ENCODE peak calls at places on chromosomes 7 and 10, in seven cellular contexts. L is IMR-90, K is SK-N-SH, N is hepatocyte, M is astrocyte, P is mammary epithelial cell, Z is PC-9. S is an unnamed sample.

GRCh38 chr7:155767562-155768437 is 44.5 kb downstream of the SHH start:
- DNase-seq in Z (no peak), K (no peak), M (no peak), N (no peak), P (no peak), L (no peak), S (peak; percentile 8)

GRCh38 chr7:127437772-127438330 is 45.3 kb upstream of the ZNF800 start:
- DNase-seq in Z (no peak), M (peak; percentile 83), L (peak; percentile 78), P (peak; percentile 67), N (no peak), K (no peak), S (peak; percentile 81)

GRCh38 chr10:61804414-61804813 is 97.1 kb upstream of the ARID5B start:
- DNase-seq in K (no peak), N (no peak), P (no peak), L (peak; percentile 53), Z (no peak), M (peak; percentile 18), S (peak; percentile 55)

GRCh38 chr7:85851571-85852193 is 664.8 kb upstream of the SEMA3D start:
- DNase-seq in M (peak; percentile 44), L (peak; percentile 69), K (peak; percentile 31), N (peak; percentile 42), Z (no peak), P (peak; percentile 13), S (peak; percentile 51)

GRCh38 chr7:103712991-103713778 is 267.2 kb upstream of the SLC26A5 start:
- DNase-seq in N (no peak), Z (no peak), P (no peak), L (peak; percentile 27), M (no peak), K (no peak), S (no peak)

GRCh38 chr7:74606101-74606908 is 51.2 kb upstream of the GTF2I start:
- DNase-seq in L (no peak), P (no peak), K (peak; percentile 89), N (peak; percentile 61), Z (peak; percentile 79), M (no peak), S (peak; percentile 60)

GRCh38 chr10:103053659-103054581 is 135.8 kb downstream of the CNNM2 start:
- DNase-seq in Z (no peak), N (peak; percentile 84), P (peak; percentile 68), M (peak; percentile 75), L (peak; percentile 88), K (peak; percentile 77), S (peak; percentile 41)

GRCh38 chr7:130844811-130845580 is 111.0 kb upstream of the KLF14 start:
- DNase-seq in M (peak; percentile 67), N (no peak), P (peak; percentile 74), K (no peak), Z (peak; percentile 56), L (peak; percentile 56), S (peak; percentile 79)

GRCh38 chr7:739455-739963 is 12.4 kb upstream of the PRKAR1B start:
- DNase-seq in P (no peak), N (no peak), M (no peak), K (no peak), L (no peak), Z (no peak), S (no peak)

GRCh38 chr10:69914373-69915268 is 112.9 kb downstream of the COL13A1 start:
- DNase-seq in M (peak; percentile 23), K (peak; percentile 87), L (peak; percentile 65), Z (peak; percentile 72), P (peak; percentile 31), N (peak; percentile 88), S (peak; percentile 89)

GRCh38 chr10:38054361-38054797 is 39.8 kb upstream of the ZNF37A start:
- DNase-seq in K (no peak), Z (no peak), P (peak; percentile 82), L (peak; percentile 93), M (peak; percentile 86), N (peak; percentile 5), S (no peak)

GRCh38 chr7:66307591-66308215 is 102.6 kb downstream of the TPST1 start:
- DNase-seq in N (peak; percentile 65), Z (no peak), P (no peak), M (peak; percentile 85), K (no peak), L (peak; percentile 83), S (peak; percentile 76)

GRCh38 chr7:27032843-27033242 is 63.0 kb downstream of the HOXA1 start:
- DNase-seq in L (peak; percentile 13), Z (no peak), N (no peak), K (no peak), P (no peak), M (peak; percentile 40), S (no peak)

GRCh38 chr7:103051520-103051919 is 23.1 kb downstream of the FBXL13 start:
- DNase-seq in K (no peak), M (no peak), N (no peak), P (no peak), L (no peak), Z (no peak), S (no peak)

GRCh38 chr10:21292763-21293517 is 232.5 kb downstream of the SKIDA1 start:
- DNase-seq in Z (peak; percentile 77), N (peak; percentile 68), M (peak; percentile 99), L (peak; percentile 98), P (peak; percentile 93), K (no peak), S (peak; percentile 92)

GRCh38 chr7:128446306-128446705 is 9.4 kb upstream of the HILPDA start:
- DNase-seq in P (no peak), Z (no peak), K (peak; percentile 79), L (no peak), N (no peak), M (no peak), S (no peak)

GRCh38 chr7:8389898-8390642 is 43.3 kb upstream of the NXPH1 start:
- DNase-seq in P (peak; percentile 3), M (no peak), L (no peak), K (no peak), N (peak; percentile 63), Z (peak; percentile 2), S (no peak)

GRCh38 chr10:14405076-14406065 is 74.6 kb upstream of the FRMD4A start:
- DNase-seq in M (peak; percentile 100), Z (peak; percentile 63), K (no peak), N (peak; percentile 30), P (peak; percentile 69), L (peak; percentile 99), S (no peak)

GRCh38 chr10:117780411-117780810 is 237.9 kb downstream of the EMX2 start:
- DNase-seq in P (no peak), L (no peak), K (no peak), N (no peak), M (no peak), Z (no peak), S (no peak)

GRCh38 chr10:133224861-133225366 is 5.1 kb upstream of the UTF1 start:
- DNase-seq in N (no peak), M (no peak), K (no peak), L (no peak), Z (no peak), P (no peak), S (no peak)

DNA sequence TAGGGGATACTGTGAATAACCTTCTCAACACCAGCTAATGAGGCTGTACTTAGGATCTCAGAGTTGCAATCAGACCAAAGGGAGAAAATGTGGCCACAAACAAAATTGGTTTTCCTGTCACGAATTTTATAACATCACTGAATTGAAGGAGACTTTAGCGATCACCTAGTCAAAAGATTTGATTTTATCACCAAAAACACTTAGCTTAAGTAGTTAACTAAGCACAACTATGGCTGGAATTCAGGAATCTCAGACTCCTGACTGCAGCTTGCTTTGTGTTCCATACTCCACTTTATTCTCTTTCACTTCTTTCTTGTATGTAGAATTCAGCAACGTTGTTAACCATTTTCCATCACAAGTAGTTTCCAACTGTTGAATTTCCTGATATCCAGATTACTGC is 152.0 kb downstream of the SLC16A9 start:
- DNase-seq in L (no peak), P (no peak), N (no peak), K (no peak), Z (no peak), M (no peak), S (no peak)
- H2AFZ ChIP-seq in L (no peak overlapping the region), P (no peak overlapping the region), N (no peak overlapping the region), K (no peak overlapping the region), Z (no peak overlapping the region), M (no peak overlapping the region), S (no peak overlapping the region)

DNA sequence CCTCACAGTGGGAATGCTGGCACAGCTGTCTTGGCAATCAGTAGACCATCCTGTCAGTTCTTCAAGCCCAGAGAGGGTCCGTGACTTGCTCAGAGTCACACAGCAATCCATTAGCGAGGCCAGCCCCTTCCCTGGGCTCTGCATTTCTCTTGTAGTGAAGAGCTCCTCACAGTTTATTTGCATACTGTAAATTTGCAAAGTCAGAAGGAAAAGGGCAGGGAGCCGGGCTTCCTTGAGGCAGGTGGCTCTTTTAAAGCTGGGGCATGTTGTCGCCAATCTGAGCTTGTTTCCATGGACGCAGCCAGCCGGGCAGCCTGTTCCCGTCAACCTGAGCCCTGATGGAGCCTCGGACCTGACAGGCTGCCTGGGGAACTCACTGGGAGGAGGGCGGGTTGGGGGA is 123.4 kb downstream of the CUX1 start:
- DNase-seq in Z (peak; percentile 41), P (no peak), N (peak; percentile 63), M (no peak), L (no peak), K (no peak), S (no peak)
- H3K4me1 ChIP-seq in Z (peaks cover 34% of the 10 kb centered on the region), P (peaks cover 22% of the 10 kb centered on the region), N (peaks cover 50% of the 10 kb centered on the region), M (peaks cover 33% of the 10 kb centered on the region), L (peaks cover 33% of the 10 kb centered on the region), K (peaks cover 21% of the 10 kb centered on the region), S (peaks cover 37% of the 10 kb centered on the region)

DNA sequence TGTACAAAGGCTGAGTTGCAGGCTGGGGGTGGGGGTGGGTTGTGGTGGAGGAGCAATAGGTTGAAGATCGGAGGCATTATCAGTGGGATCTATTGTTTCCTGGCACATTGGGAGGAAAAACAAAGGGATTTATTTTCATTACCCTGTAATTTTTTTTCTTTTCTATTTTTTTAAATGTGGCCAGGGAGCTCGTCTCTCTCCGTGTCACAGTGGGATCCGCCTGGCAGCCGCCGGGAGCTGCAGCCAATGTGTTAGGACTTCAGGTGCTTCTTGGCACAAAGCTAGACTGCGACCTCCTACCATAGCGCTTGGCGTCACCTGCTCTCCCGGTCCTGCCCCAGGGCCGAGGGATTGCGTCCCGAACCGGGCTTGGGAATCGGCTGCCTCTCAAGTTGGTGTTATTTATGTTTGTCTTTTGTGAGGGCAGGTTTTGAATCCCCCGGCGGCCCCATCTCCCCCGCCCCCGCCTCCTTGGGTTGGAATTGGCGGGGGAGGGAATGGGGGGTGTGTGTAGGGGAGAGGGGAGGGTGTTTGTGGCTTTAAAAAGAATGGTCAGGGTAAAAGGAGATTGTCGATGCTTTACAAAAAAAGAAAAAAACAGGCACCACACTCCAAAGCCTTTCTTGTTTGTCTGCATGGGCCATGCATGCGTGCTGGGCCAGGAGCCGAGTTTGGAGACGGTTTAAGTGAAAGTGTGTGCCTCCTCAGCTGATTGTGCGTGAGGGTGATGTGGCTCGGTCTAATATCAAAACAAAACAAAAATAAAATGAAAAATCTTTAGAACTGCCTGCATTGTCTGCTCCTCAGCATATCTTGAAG is 1.0 kb downstream of the PPP1R9A start:
- DNase-seq in M (peak; percentile 8), L (no peak), K (peak; percentile 64), Z (peak; percentile 41), P (no peak), N (peak; percentile 61), S (peak; percentile 43)
- H2AFZ ChIP-seq in M (peak overlapping the region; percentile 93), L (peak overlapping the region; percentile 65), K (peak overlapping the region; percentile 58), Z (peak overlapping the region; percentile 86), P (peak overlapping the region; percentile 62), N (peak overlapping the region; percentile 99), S (peak overlapping the region; percentile 95)

DNA sequence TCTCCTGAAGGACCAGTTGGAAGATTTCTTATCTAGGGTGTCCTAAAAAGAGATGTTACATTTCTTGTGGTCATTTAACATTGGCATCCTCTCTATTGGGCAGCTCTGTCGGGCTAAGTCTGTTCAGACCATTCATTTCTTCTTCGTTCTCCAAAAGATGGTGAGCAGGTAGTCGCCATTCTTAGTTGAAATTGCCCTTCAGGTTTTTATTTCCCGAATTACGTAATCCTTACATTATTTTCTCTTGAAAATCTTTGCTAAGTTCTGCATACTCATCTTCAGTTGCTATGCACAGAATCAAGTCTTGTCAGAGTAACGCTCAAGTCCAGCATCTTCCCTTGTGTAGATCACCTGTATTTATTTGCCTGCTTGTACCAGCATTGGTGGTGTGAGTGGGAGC is 53.6 kb downstream of the DAGLB start:
- DNase-seq in M (no peak), Z (no peak), K (no peak), L (no peak), P (no peak), N (no peak), S (no peak)
- H3K4me1 ChIP-seq in M (peaks cover 22% of the 10 kb centered on the region), Z (peaks cover 69% of the 10 kb centered on the region), K (peaks cover 19% of the 10 kb centered on the region), L (peaks cover 16% of the 10 kb centered on the region), P (peaks cover 31% of the 10 kb centered on the region), N (peaks cover 37% of the 10 kb centered on the region), S (peaks cover 45% of the 10 kb centered on the region)

S was measured in PC-3.